ENCODE peak calls at places on chromosomes 3 and 15, in ten cellular contexts. One of them, this sample, is unnamed.
A peak's percentile ranks its signal among the peaks of the same experiment; 100 is the strongest.

GRCh38 chr15:74400915-74401757 is 32.6 kb downstream of the SEMA7A start:
- DNase-seq in testis: no peak
- DNase-seq in PC-9: peak; percentile 77
- DNase-seq in CD8-positive, alpha-beta T cell: no peak
- DNase-seq in breast epithelium: no peak
- DNase-seq in psoas muscle: no peak
- DNase-seq in ovary: no peak
- DNase-seq in body of pancreas: no peak
- DNase-seq in H9: no peak
- DNase-seq in GM23248: peak; percentile 41
- DNase-seq in this sample: no peak

GRCh38 chr3:101729586-101729985 is 5.2 kb downstream of the CEP97 start:
- DNase-seq in PC-9: no peak
- DNase-seq in body of pancreas: no peak
- DNase-seq in GM23248: no peak
- DNase-seq in psoas muscle: no peak
- DNase-seq in ovary: no peak
- DNase-seq in breast epithelium: no peak
- DNase-seq in H9: no peak
- DNase-seq in testis: no peak
- DNase-seq in CD8-positive, alpha-beta T cell: no peak
- DNase-seq in this sample: no peak

GRCh38 chr3:155995525-155996370 is 124.6 kb upstream of the KCNAB1 start:
- DNase-seq in CD8-positive, alpha-beta T cell: no peak
- DNase-seq in breast epithelium: no peak
- DNase-seq in PC-9: peak; percentile 54
- DNase-seq in ovary: no peak
- DNase-seq in psoas muscle: no peak
- DNase-seq in body of pancreas: no peak
- DNase-seq in H9: no peak
- DNase-seq in testis: no peak
- DNase-seq in GM23248: peak; percentile 66
- DNase-seq in this sample: no peak

GRCh38 chr3:134312072-134312872 is 61.6 kb upstream of the RYK start:
- DNase-seq in PC-9: peak; percentile 95
- DNase-seq in ovary: no peak
- DNase-seq in body of pancreas: peak; percentile 86
- DNase-seq in psoas muscle: peak; percentile 39
- DNase-seq in H9: peak; percentile 64
- DNase-seq in GM23248: peak; percentile 47
- DNase-seq in CD8-positive, alpha-beta T cell: no peak
- DNase-seq in breast epithelium: no peak
- DNase-seq in testis: no peak
- DNase-seq in this sample: no peak

GRCh38 chr3:55801068-55801467 is 314.0 kb upstream of the WNT5A start:
- DNase-seq in CD8-positive, alpha-beta T cell: no peak
- DNase-seq in ovary: no peak
- DNase-seq in breast epithelium: no peak
- DNase-seq in PC-9: no peak
- DNase-seq in testis: no peak
- DNase-seq in H9: no peak
- DNase-seq in GM23248: no peak
- DNase-seq in body of pancreas: no peak
- DNase-seq in psoas muscle: no peak
- DNase-seq in this sample: no peak

GRCh38 chr15:63112871-63113270 is 8.8 kb upstream of the LACTB start:
- DNase-seq in ovary: no peak
- DNase-seq in CD8-positive, alpha-beta T cell: no peak
- DNase-seq in psoas muscle: no peak
- DNase-seq in testis: no peak
- DNase-seq in body of pancreas: no peak
- DNase-seq in GM23248: no peak
- DNase-seq in PC-9: no peak
- DNase-seq in breast epithelium: no peak
- DNase-seq in H9: no peak
- DNase-seq in this sample: no peak

GRCh38 chr3:195768831-195769303 is 42.9 kb downstream of the MUC4 start:
- DNase-seq in GM23248: peak; percentile 54
- DNase-seq in testis: peak; percentile 11
- DNase-seq in breast epithelium: peak; percentile 34
- DNase-seq in H9: no peak
- DNase-seq in CD8-positive, alpha-beta T cell: no peak
- DNase-seq in ovary: no peak
- DNase-seq in psoas muscle: no peak
- DNase-seq in body of pancreas: no peak
- DNase-seq in PC-9: peak; percentile 22
- DNase-seq in this sample: no peak

GRCh38 chr3:45954306-45954705 is 11.0 kb downstream of the CXCR6 start:
- DNase-seq in ovary: no peak
- DNase-seq in PC-9: no peak
- DNase-seq in body of pancreas: no peak
- DNase-seq in breast epithelium: no peak
- DNase-seq in CD8-positive, alpha-beta T cell: no peak
- DNase-seq in testis: no peak
- DNase-seq in H9: no peak
- DNase-seq in GM23248: no peak
- DNase-seq in psoas muscle: no peak
- DNase-seq in this sample: no peak

GRCh38 chr15:52097176-52097575 is 15.4 kb downstream of the BCL2L10 start:
- DNase-seq in testis: no peak
- DNase-seq in GM23248: no peak
- DNase-seq in PC-9: no peak
- DNase-seq in body of pancreas: no peak
- DNase-seq in breast epithelium: no peak
- DNase-seq in ovary: no peak
- DNase-seq in H9: no peak
- DNase-seq in psoas muscle: no peak
- DNase-seq in CD8-positive, alpha-beta T cell: no peak
- DNase-seq in this sample: no peak

GRCh38 chr3:160707187-160707789 is 30.3 kb downstream of the ARL14 start:
- DNase-seq in PC-9: peak; percentile 41
- DNase-seq in breast epithelium: no peak
- DNase-seq in psoas muscle: no peak
- DNase-seq in GM23248: peak; percentile 67
- DNase-seq in ovary: no peak
- DNase-seq in H9: no peak
- DNase-seq in body of pancreas: peak; percentile 33
- DNase-seq in CD8-positive, alpha-beta T cell: peak; percentile 3
- DNase-seq in testis: peak; percentile 26
- DNase-seq in this sample: no peak

GRCh38 chr3:127196466-127197299 is 3.8 kb downstream of the PRR23E start:
- DNase-seq in H9: no peak
- DNase-seq in PC-9: no peak
- DNase-seq in ovary: no peak
- DNase-seq in testis: no peak
- DNase-seq in psoas muscle: no peak
- DNase-seq in GM23248: no peak
- DNase-seq in body of pancreas: no peak
- DNase-seq in CD8-positive, alpha-beta T cell: no peak
- DNase-seq in breast epithelium: no peak
- DNase-seq in this sample: no peak

GRCh38 chr3:166613365-166613764 is 766.7 kb downstream of the ZBBX start:
- DNase-seq in H9: no peak
- DNase-seq in psoas muscle: no peak
- DNase-seq in GM23248: no peak
- DNase-seq in testis: no peak
- DNase-seq in ovary: no peak
- DNase-seq in PC-9: no peak
- DNase-seq in body of pancreas: no peak
- DNase-seq in CD8-positive, alpha-beta T cell: no peak
- DNase-seq in breast epithelium: no peak
- DNase-seq in this sample: no peak

GRCh38 chr15:91316123-91316522 is 216.1 kb downstream of the SV2B start:
- DNase-seq in H9: no peak
- DNase-seq in PC-9: no peak
- DNase-seq in breast epithelium: no peak
- DNase-seq in body of pancreas: no peak
- DNase-seq in CD8-positive, alpha-beta T cell: no peak
- DNase-seq in ovary: no peak
- DNase-seq in GM23248: no peak
- DNase-seq in testis: no peak
- DNase-seq in psoas muscle: no peak
- DNase-seq in this sample: no peak

GRCh38 chr15:31489801-31490646 is 163.4 kb downstream of the KLF13 start:
- DNase-seq in PC-9: no peak
- DNase-seq in CD8-positive, alpha-beta T cell: no peak
- DNase-seq in breast epithelium: no peak
- DNase-seq in psoas muscle: no peak
- DNase-seq in testis: peak; percentile 50
- DNase-seq in body of pancreas: peak; percentile 59
- DNase-seq in ovary: no peak
- DNase-seq in H9: peak; percentile 58
- DNase-seq in GM23248: peak; percentile 82
- DNase-seq in this sample: no peak

DNA sequence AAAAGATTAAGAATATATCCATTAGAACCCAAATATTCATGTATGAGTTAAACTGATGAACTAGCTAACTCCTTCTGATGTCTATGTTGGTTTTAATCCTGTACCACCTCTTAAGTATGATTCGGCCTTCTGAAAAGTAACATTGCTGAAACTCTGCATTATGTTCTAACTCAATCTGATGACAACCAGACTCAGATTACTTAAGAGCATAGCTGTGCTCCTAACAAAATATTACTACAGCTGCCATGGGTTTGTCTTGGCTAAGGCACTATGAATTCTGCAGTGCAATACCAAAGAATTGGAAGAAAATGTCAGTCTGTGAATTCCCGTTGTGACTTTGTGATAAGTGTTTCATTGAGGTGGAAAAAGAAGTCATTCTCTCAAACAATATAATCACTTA is 224.4 kb downstream of the ZMAT3 start:
- DNase-seq in PC-9: no peak
- DNase-seq in psoas muscle: no peak
- DNase-seq in ovary: no peak
- DNase-seq in GM23248: peak; percentile 4
- DNase-seq in CD8-positive, alpha-beta T cell: no peak
- DNase-seq in breast epithelium: no peak
- DNase-seq in testis: no peak
- DNase-seq in body of pancreas: no peak
- DNase-seq in H9: no peak
- DNase-seq in this sample: no peak
- H3K27ac ChIP-seq in PC-9: no peak overlapping the region
- H3K27ac ChIP-seq in psoas muscle: no peak overlapping the region
- H3K27ac ChIP-seq in ovary: no peak overlapping the region
- H3K27ac ChIP-seq in GM23248: no peak overlapping the region
- H3K27ac ChIP-seq in CD8-positive, alpha-beta T cell: no peak overlapping the region
- H3K27ac ChIP-seq in breast epithelium: no peak overlapping the region
- H3K27ac ChIP-seq in testis: no peak overlapping the region
- H3K27ac ChIP-seq in body of pancreas: no peak overlapping the region
- H3K27ac ChIP-seq in H9: no peak overlapping the region
- H3K27ac ChIP-seq in this sample: no peak overlapping the region

DNA sequence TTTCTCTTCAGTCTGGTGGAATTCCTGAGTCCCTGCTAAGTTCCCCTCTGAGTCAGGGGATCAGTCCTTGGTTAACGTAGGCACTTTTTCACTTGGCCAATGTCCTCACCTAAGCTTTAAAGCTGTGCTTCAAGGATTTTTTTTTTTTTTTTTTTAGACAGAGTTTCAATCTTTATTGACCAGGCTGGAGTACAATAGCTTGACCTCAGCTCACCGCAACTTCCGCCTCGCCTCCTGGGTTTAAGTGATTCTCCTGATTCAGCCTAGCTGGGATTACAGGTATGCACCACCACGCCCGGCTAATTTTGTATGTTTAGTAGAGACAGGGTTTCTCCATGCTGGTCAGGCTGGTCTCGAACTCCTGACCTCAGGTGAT is 220.3 kb downstream of the STT3B start:
- DNase-seq in GM23248: no peak
- DNase-seq in H9: no peak
- DNase-seq in psoas muscle: no peak
- DNase-seq in ovary: no peak
- DNase-seq in PC-9: no peak
- DNase-seq in testis: no peak
- DNase-seq in breast epithelium: no peak
- DNase-seq in CD8-positive, alpha-beta T cell: no peak
- DNase-seq in body of pancreas: no peak
- DNase-seq in this sample: no peak
- H3K27ac ChIP-seq in GM23248: no peak overlapping the region
- H3K27ac ChIP-seq in H9: no peak overlapping the region
- H3K27ac ChIP-seq in psoas muscle: no peak overlapping the region
- H3K27ac ChIP-seq in ovary: no peak overlapping the region
- H3K27ac ChIP-seq in PC-9: no peak overlapping the region
- H3K27ac ChIP-seq in testis: no peak overlapping the region
- H3K27ac ChIP-seq in breast epithelium: no peak overlapping the region
- H3K27ac ChIP-seq in CD8-positive, alpha-beta T cell: no peak overlapping the region
- H3K27ac ChIP-seq in body of pancreas: no peak overlapping the region
- H3K27ac ChIP-seq in this sample: no peak overlapping the region

DNA sequence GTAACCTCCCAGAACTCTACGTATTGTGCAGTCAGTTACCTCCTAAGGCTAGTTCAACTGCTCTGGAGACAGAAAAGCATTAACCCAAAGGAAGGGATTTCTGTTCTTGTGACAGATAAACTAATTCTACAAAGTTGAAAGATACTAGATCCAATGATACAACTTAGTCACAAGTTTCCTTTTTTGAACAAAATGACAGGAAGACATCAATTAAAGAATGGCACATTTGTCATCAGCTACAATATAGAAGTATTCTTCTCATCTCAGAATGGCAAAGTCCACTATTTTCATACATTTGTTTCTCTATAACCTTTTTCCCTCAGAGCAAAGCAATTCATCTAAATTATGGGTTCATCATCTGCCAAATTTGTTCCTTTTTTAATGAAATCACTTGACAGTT is 43.7 kb downstream of the ISL2 start:
- DNase-seq in PC-9: no peak
- DNase-seq in breast epithelium: no peak
- DNase-seq in psoas muscle: no peak
- DNase-seq in body of pancreas: no peak
- DNase-seq in H9: no peak
- DNase-seq in testis: no peak
- DNase-seq in CD8-positive, alpha-beta T cell: no peak
- DNase-seq in ovary: no peak
- DNase-seq in GM23248: no peak
- DNase-seq in this sample: no peak
- H3K27ac ChIP-seq in PC-9: no peak overlapping the region
- H3K27ac ChIP-seq in breast epithelium: no peak overlapping the region
- H3K27ac ChIP-seq in psoas muscle: no peak overlapping the region
- H3K27ac ChIP-seq in body of pancreas: no peak overlapping the region
- H3K27ac ChIP-seq in H9: no peak overlapping the region
- H3K27ac ChIP-seq in testis: no peak overlapping the region
- H3K27ac ChIP-seq in CD8-positive, alpha-beta T cell: no peak overlapping the region
- H3K27ac ChIP-seq in ovary: no peak overlapping the region
- H3K27ac ChIP-seq in GM23248: no peak overlapping the region
- H3K27ac ChIP-seq in this sample: no peak overlapping the region

GRCh38 chr3:10242182-10243065 is 5.8 kb upstream of the TATDN2 start:
- DNase-seq in psoas muscle: no peak
- DNase-seq in breast epithelium: no peak
- DNase-seq in ovary: no peak
- DNase-seq in H9: no peak
- DNase-seq in testis: no peak
- DNase-seq in PC-9: no peak
- DNase-seq in body of pancreas: no peak
- DNase-seq in CD8-positive, alpha-beta T cell: peak; percentile 24
- DNase-seq in GM23248: peak; percentile 62
- DNase-seq in this sample: no peak
- H3K27ac ChIP-seq in psoas muscle: no peak overlapping the region
- H3K27ac ChIP-seq in breast epithelium: peak overlapping the region; percentile 40
- H3K27ac ChIP-seq in ovary: no peak overlapping the region
- H3K27ac ChIP-seq in H9: no peak overlapping the region
- H3K27ac ChIP-seq in testis: no peak overlapping the region
- H3K27ac ChIP-seq in PC-9: no peak overlapping the region
- H3K27ac ChIP-seq in body of pancreas: no peak overlapping the region
- H3K27ac ChIP-seq in CD8-positive, alpha-beta T cell: peak overlapping the region; percentile 33
- H3K27ac ChIP-seq in GM23248: peak overlapping the region; percentile 33
- H3K27ac ChIP-seq in this sample: no peak overlapping the region

This sample was measured in substantia nigra.